ENCODE peak calls at places on chromosomes 6 and 20, in nine cellular contexts. D is activated CD4-positive, alpha-beta T cell treated with anti-CD3 and anti-CD28 coated beads, Interleukin-2, amount 10 ng/mL, durations not matched to agents 24 days and 14 days; O is fibroblast of the conjunctiva; C is HEK293T; T is NCI-H1092 treated with DMSO at 0.1 percent for 48 hours; V is Ammon's horn; F is T-cell; H is stimulated activated CD4-positive, alpha-beta T cell treated with anti-CD3 and anti-CD28 coated beads, Interleukin-15, amount 100 ng/mL, for 48 hours; I is NCI-H187 treated with DMSO at 0.1 percent for 48 hours. B is an unnamed sample.

GRCh38 chr6:26258199-26258977 is 106.6 kb upstream of the BTN3A2 start:
- DNase-seq in D (no peak), O (no peak), C (no peak), T (no peak), V (no peak), F (no peak), H (no peak), I (no peak), B (no peak)

GRCh38 chr6:4647414-4648365 is 128.5 kb upstream of the CDYL start:
- DNase-seq in D (peak), O (no peak), C (peak), T (peak), V (peak), F (no peak), H (peak), I (no peak), B (peak)

GRCh38 chr20:57612916-57613315 is 7.3 kb downstream of the ZBP1 start:
- DNase-seq in D (no peak), O (no peak), C (no peak), T (no peak), V (no peak), F (no peak), H (no peak), I (no peak), B (no peak)

GRCh38 chr6:103721923-103722322 is 1137.8 kb downstream of the HACE1 start:
- DNase-seq in D (no peak), O (no peak), C (no peak), T (no peak), V (no peak), F (no peak), H (no peak), I (no peak), B (no peak)

GRCh38 chr20:25288291-25289181 is 40.7 kb downstream of the PYGB start:
- DNase-seq in D (no peak), O (no peak), C (no peak), T (no peak), V (no peak), F (no peak), H (no peak), I (no peak), B (no peak)

GRCh38 chr6:169881976-169882375 is 130.6 kb downstream of the ERMARD start:
- DNase-seq in D (no peak), O (no peak), C (no peak), T (no peak), V (no peak), F (no peak), H (no peak), I (no peak), B (no peak)

GRCh38 chr20:561437-562231 is 18.0 kb upstream of the CSNK2A1 start:
- DNase-seq in D (peak), O (peak), C (peak), T (peak), V (peak), F (no peak), H (peak), I (no peak), B (peak)

GRCh38 chr6:24848461-24848860 is 49.7 kb upstream of the ARMH2 start:
- DNase-seq in D (no peak), O (no peak), C (no peak), T (no peak), V (peak), F (no peak), H (no peak), I (peak), B (no peak)

GRCh38 chr6:15129872-15130271 is 116.0 kb upstream of the JARID2 start:
- DNase-seq in D (peak), O (no peak), C (no peak), T (no peak), V (no peak), F (no peak), H (no peak), I (no peak), B (no peak)

GRCh38 chr6:710601-711571 is 17.9 kb upstream of the EXOC2 start:
- DNase-seq in D (peak), O (peak), C (peak), T (peak), V (peak), F (peak), H (peak), I (no peak), B (peak)

GRCh38 chr20:63568986-63569949 is 4.8 kb downstream of the HELZ2 start:
- DNase-seq in D (no peak), O (no peak), C (no peak), T (peak), V (no peak), F (no peak), H (no peak), I (no peak), B (no peak)

GRCh38 chr20:46974669-46975434 is 80.2 kb downstream of the EYA2 start:
- DNase-seq in D (no peak), O (no peak), C (no peak), T (no peak), V (no peak), F (no peak), H (no peak), I (no peak), B (no peak)

GRCh38 chr6:2765896-2766766 is 938 bp downstream of the WRNIP1 start:
- DNase-seq in D (peak), O (no peak), C (no peak), T (no peak), V (no peak), F (no peak), H (no peak), I (no peak), B (no peak)

B was measured in NCI-H748 treated with DMSO at 0.1 percent for 48 hours.